ENCODE peak calls at places on chromosomes 5 and 9, in four cellular contexts. One of them, this sample, is unnamed.

GRCh38 chr5:128213340-128213739 is 129.8 kb downstream of the SLC12A2 start:
- DNase-seq in IMR-90: peak
- DNase-seq in mesenchymal stem cell: peak
- DNase-seq in trophoblast cell: peak
- DNase-seq in this sample: peak

GRCh38 chr9:99057665-99058625 is 47.0 kb upstream of the TGFBR1 start:
- DNase-seq in trophoblast cell: no peak
- DNase-seq in IMR-90: peak
- DNase-seq in mesenchymal stem cell: peak
- DNase-seq in this sample: no peak

GRCh38 chr9:86099695-86100364 is 472 bp upstream of the GOLM1 start:
- DNase-seq in trophoblast cell: peak
- DNase-seq in mesenchymal stem cell: peak
- DNase-seq in IMR-90: peak
- DNase-seq in this sample: no peak

GRCh38 chr9:114500583-114501292 is 4.5 kb downstream of the WHRN start:
- DNase-seq in mesenchymal stem cell: no peak
- DNase-seq in IMR-90: no peak
- DNase-seq in trophoblast cell: no peak
- DNase-seq in this sample: no peak

GRCh38 chr9:105328872-105329728 is 84.6 kb downstream of the SLC44A1 start:
- DNase-seq in trophoblast cell: no peak
- DNase-seq in mesenchymal stem cell: no peak
- DNase-seq in IMR-90: no peak
- DNase-seq in this sample: no peak

GRCh38 chr5:113266913-113267227 is 167.9 kb downstream of the TSSK1B start:
- DNase-seq in IMR-90: no peak
- DNase-seq in trophoblast cell: peak
- DNase-seq in mesenchymal stem cell: no peak
- DNase-seq in this sample: no peak

GRCh38 chr9:69223605-69224004 is 49.5 kb downstream of the TJP2 start:
- DNase-seq in IMR-90: peak
- DNase-seq in mesenchymal stem cell: peak
- DNase-seq in trophoblast cell: peak
- DNase-seq in this sample: peak

GRCh38 chr9:11743356-11743755 is 949.8 kb upstream of the TYRP1 start:
- DNase-seq in trophoblast cell: no peak
- DNase-seq in mesenchymal stem cell: no peak
- DNase-seq in IMR-90: no peak
- DNase-seq in this sample: no peak

GRCh38 chr9:86093788-86094555 is 5.4 kb downstream of the GOLM1 start:
- DNase-seq in mesenchymal stem cell: peak
- DNase-seq in IMR-90: peak
- DNase-seq in trophoblast cell: peak
- DNase-seq in this sample: no peak

GRCh38 chr9:100150209-100150608 is 51.2 kb downstream of the INVS start:
- DNase-seq in trophoblast cell: no peak
- DNase-seq in IMR-90: peak
- DNase-seq in mesenchymal stem cell: no peak
- DNase-seq in this sample: no peak

GRCh38 chr5:154826-155225 is 36.5 kb upstream of the LRRC14B start:
- DNase-seq in IMR-90: no peak
- DNase-seq in trophoblast cell: no peak
- DNase-seq in mesenchymal stem cell: no peak
- DNase-seq in this sample: no peak

GRCh38 chr5:169682026-169682425 is 45.0 kb downstream of the DOCK2 start:
- DNase-seq in IMR-90: no peak
- DNase-seq in trophoblast cell: no peak
- DNase-seq in mesenchymal stem cell: no peak
- DNase-seq in this sample: no peak

GRCh38 chr5:60959156-60959555 is 14.2 kb downstream of the NDUFAF2 start:
- DNase-seq in IMR-90: peak
- DNase-seq in trophoblast cell: no peak
- DNase-seq in mesenchymal stem cell: peak
- DNase-seq in this sample: no peak

GRCh38 chr9:92438900-92439526 is 14.7 kb upstream of the OMD start:
- DNase-seq in IMR-90: peak
- DNase-seq in mesenchymal stem cell: peak
- DNase-seq in trophoblast cell: no peak
- DNase-seq in this sample: no peak

GRCh38 chr9:71748280-71748743 is 20.0 kb downstream of the CEMIP2 start:
- DNase-seq in IMR-90: peak
- DNase-seq in mesenchymal stem cell: peak
- DNase-seq in trophoblast cell: no peak
- DNase-seq in this sample: no peak

GRCh38 chr9:128494108-128494742 is 10.3 kb upstream of the GLE1 start:
- DNase-seq in IMR-90: no peak
- DNase-seq in mesenchymal stem cell: no peak
- DNase-seq in trophoblast cell: no peak
- DNase-seq in this sample: no peak

GRCh38 chr5:69509212-69509611 is 16.6 kb downstream of the OCLN start:
- DNase-seq in mesenchymal stem cell: no peak
- DNase-seq in IMR-90: no peak
- DNase-seq in trophoblast cell: no peak
- DNase-seq in this sample: no peak

GRCh38 chr5:27855491-27855890 is 817.1 kb upstream of the CDH9 start:
- DNase-seq in IMR-90: no peak
- DNase-seq in trophoblast cell: no peak
- DNase-seq in mesenchymal stem cell: no peak
- DNase-seq in this sample: no peak

GRCh38 chr9:98356953-98357352 is 101.5 kb upstream of the TBC1D2 start:
- DNase-seq in IMR-90: peak
- DNase-seq in mesenchymal stem cell: no peak
- DNase-seq in trophoblast cell: no peak
- DNase-seq in this sample: no peak

GRCh38 chr9:4967521-4967920 is 17.6 kb upstream of the JAK2 start:
- DNase-seq in trophoblast cell: no peak
- DNase-seq in IMR-90: no peak
- DNase-seq in mesenchymal stem cell: no peak
- DNase-seq in this sample: no peak

GRCh38 chr5:76074487-76074886 is 8.7 kb upstream of the SV2C start:
- DNase-seq in IMR-90: no peak
- DNase-seq in trophoblast cell: peak
- DNase-seq in mesenchymal stem cell: no peak
- DNase-seq in this sample: no peak

GRCh38 chr9:129547869-129548570 is 72.9 kb downstream of the C9orf50 start:
- DNase-seq in trophoblast cell: no peak
- DNase-seq in IMR-90: no peak
- DNase-seq in mesenchymal stem cell: no peak
- DNase-seq in this sample: no peak

GRCh38 chr9:134648701-134649525 is 7.3 kb downstream of the COL5A1 start:
- DNase-seq in IMR-90: peak
- DNase-seq in mesenchymal stem cell: peak
- DNase-seq in trophoblast cell: no peak
- DNase-seq in this sample: no peak

GRCh38 chr5:146789712-146790660 is 88.6 kb downstream of the PPP2R2B start:
- DNase-seq in IMR-90: no peak
- DNase-seq in trophoblast cell: no peak
- DNase-seq in mesenchymal stem cell: no peak
- DNase-seq in this sample: peak

GRCh38 chr5:18465833-18466681 is 831.8 kb downstream of the TAF11L14 start:
- DNase-seq in IMR-90: peak
- DNase-seq in trophoblast cell: peak
- DNase-seq in mesenchymal stem cell: peak
- DNase-seq in this sample: peak

GRCh38 chr5:175859422-175859821 is 12.0 kb upstream of the CPLX2 start:
- DNase-seq in IMR-90: no peak
- DNase-seq in mesenchymal stem cell: no peak
- DNase-seq in trophoblast cell: no peak
- DNase-seq in this sample: no peak
- H3K4ac ChIP-seq in IMR-90: no peak
- H3K4ac ChIP-seq in mesenchymal stem cell: no peak
- H3K4ac ChIP-seq in trophoblast cell: no peak
- H3K4ac ChIP-seq in this sample: no peak

DNA sequence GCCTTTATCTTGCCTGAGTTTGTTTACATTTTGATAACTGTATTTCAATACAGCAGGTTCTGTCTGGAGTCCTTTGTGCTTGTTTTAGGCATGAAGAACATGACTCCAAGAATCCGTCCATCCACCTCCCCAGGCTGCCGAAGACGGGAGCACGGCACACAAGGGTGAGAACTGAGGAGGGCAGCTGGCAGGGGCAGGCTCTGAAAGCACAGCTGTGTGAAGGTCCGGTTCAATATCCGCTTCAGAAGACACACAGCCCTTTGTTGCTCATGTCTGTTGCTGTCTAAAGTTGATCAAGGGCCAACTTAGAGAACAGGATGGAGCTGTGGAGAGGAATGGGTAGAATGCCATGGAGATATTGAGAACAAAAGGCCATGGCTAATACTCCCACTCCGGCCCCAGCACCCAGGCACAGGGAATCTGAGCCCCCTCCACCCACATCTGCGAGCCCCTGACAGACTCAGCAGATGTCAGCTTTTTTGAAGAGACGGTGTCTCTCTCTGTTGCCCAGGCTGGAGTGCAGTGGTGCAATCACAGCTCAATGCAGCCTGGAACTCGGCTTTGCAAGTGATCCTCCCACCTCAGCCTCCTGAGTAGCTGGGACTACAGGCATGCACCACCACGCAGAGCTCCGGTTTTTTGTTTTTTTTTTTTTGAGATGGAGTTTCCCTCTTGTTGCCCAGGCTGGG is 58.5 kb upstream of the GNE start:
- DNase-seq in trophoblast cell: no peak
- DNase-seq in IMR-90: no peak
- DNase-seq in mesenchymal stem cell: no peak
- DNase-seq in this sample: no peak
- H3K4ac ChIP-seq in trophoblast cell: no peak
- H3K4ac ChIP-seq in IMR-90: no peak
- H3K4ac ChIP-seq in mesenchymal stem cell: no peak
- H3K4ac ChIP-seq in this sample: no peak

GRCh38 chr5:35160486-35161116 is 69.7 kb downstream of the PRLR start:
- DNase-seq in trophoblast cell: no peak
- DNase-seq in mesenchymal stem cell: no peak
- DNase-seq in IMR-90: no peak
- DNase-seq in this sample: no peak

GRCh38 chr5:35161637-35162248 is 68.5 kb downstream of the PRLR start:
- DNase-seq in IMR-90: no peak
- DNase-seq in trophoblast cell: no peak
- DNase-seq in mesenchymal stem cell: no peak
- DNase-seq in this sample: no peak

GRCh38 chr5:35162848-35163770 is 67.2 kb downstream of the PRLR start:
- DNase-seq in trophoblast cell: no peak
- DNase-seq in mesenchymal stem cell: no peak
- DNase-seq in IMR-90: no peak
- DNase-seq in this sample: no peak

GRCh38 chr5:35158627-35159369 is 71.5 kb downstream of the PRLR start:
- DNase-seq in IMR-90: no peak
- DNase-seq in trophoblast cell: no peak
- DNase-seq in mesenchymal stem cell: peak
- DNase-seq in this sample: no peak

DNA sequence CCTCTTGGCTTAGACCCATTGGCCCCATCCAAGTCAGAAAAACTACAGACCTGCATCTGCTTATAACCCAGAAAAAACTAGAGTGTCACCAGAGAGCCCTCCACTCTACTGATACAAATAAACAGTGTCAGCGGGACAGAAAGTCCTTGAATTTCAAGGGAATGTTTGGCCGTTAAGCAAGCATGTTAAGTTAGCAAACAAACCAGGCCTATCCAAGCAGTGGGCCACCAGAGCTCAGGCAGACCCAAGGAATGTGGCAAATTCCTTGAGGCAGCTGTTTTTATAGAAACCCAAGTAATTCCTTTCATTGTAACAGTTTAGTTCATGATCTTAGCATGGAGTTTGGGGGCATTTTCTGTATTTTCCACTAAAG is 70.9 kb downstream of the PRLR start:
- DNase-seq in IMR-90: peak
- DNase-seq in trophoblast cell: no peak
- DNase-seq in mesenchymal stem cell: peak
- DNase-seq in this sample: peak
- H3K4ac ChIP-seq in IMR-90: no peak
- H3K4ac ChIP-seq in trophoblast cell: no peak
- H3K4ac ChIP-seq in mesenchymal stem cell: no peak
- H3K4ac ChIP-seq in this sample: no peak

DNA sequence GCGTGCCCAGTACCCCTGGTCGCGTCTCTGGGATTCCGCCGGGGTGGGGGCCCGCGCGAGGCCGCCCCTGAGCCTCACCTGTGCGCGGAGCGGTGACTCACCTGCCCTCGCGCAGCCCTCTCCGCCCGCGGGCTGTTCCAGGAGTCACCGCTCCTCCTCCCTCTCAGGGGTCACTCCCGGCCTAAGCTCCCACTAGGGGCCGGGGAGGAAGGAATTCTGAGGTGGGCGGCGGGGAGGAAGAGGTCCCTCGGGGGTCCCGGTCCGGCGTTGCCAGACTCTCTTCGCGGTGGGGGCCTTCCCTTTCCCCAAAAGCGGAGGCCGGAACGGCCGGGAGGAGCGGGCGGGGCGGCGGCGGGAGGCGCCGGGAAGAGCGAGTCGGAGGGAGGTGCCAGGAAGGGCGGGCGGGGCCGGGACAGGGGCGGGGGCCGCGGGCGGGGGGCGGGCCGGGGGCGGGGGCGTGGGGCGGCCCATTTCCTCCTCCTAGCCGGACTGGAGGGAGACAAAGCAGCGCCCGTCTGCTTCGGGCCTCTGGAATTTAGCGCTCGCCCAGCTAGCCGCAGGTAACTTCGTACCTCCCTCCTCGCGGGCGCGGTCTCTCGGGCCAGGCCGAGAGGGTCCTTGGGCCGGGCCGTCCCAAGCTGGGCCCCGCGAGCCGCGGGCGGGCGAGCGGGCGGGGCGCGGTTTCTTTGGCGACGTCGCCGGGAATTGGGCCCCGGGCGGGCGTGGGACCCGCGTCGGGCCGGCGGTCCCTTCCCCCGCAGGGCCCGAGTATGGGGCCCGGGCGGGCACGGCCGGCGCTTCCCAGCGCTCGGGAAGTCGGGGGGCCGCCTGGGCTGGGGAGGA is at the start of gene CTNNA1:
- DNase-seq in trophoblast cell: peak
- DNase-seq in IMR-90: peak
- DNase-seq in mesenchymal stem cell: peak
- DNase-seq in this sample: no peak
- H3K4ac ChIP-seq in trophoblast cell: peak
- H3K4ac ChIP-seq in IMR-90: peak
- H3K4ac ChIP-seq in mesenchymal stem cell: peak
- H3K4ac ChIP-seq in this sample: peak

DNA sequence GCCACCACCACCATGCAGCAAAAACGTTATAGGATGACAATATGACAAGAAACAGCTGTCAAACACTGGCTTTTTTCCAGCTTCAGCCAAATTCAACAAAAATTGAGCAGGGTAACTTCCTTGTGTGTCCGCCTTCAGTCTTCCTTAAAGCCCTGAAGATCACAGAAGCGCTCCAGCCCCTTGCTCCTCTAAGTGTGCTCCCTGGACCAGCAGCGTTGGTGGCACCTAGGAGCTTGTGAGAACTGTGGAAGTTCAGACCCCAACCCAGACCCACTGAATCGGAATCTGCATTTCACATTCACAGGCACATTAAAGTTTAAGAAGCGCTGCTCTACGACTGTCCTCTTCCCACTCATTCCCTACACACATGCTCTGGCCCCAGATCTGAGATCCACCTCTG is 111.8 kb downstream of the LHFPL2 start:
- DNase-seq in trophoblast cell: no peak
- DNase-seq in IMR-90: no peak
- DNase-seq in mesenchymal stem cell: no peak
- DNase-seq in this sample: no peak
- H3K4ac ChIP-seq in trophoblast cell: no peak
- H3K4ac ChIP-seq in IMR-90: no peak
- H3K4ac ChIP-seq in mesenchymal stem cell: no peak
- H3K4ac ChIP-seq in this sample: no peak

GRCh38 chr9:136305822-136306690 is 2.2 kb upstream of the CCDC187 start:
- DNase-seq in trophoblast cell: no peak
- DNase-seq in mesenchymal stem cell: no peak
- DNase-seq in IMR-90: no peak
- DNase-seq in this sample: no peak
- H3K4ac ChIP-seq in trophoblast cell: no peak
- H3K4ac ChIP-seq in mesenchymal stem cell: no peak
- H3K4ac ChIP-seq in IMR-90: no peak
- H3K4ac ChIP-seq in this sample: no peak

GRCh38 chr5:172806897-172807672 is 27.0 kb upstream of the ERGIC1 start:
- DNase-seq in mesenchymal stem cell: peak
- DNase-seq in trophoblast cell: peak
- DNase-seq in IMR-90: peak
- DNase-seq in this sample: peak
- H3K4ac ChIP-seq in mesenchymal stem cell: peak
- H3K4ac ChIP-seq in trophoblast cell: peak
- H3K4ac ChIP-seq in IMR-90: peak
- H3K4ac ChIP-seq in this sample: no peak